ENCODE peak calls at places on chromosomes 6 and 20, in four cellular contexts. R is AG08396, Q is GM12865, G is heart left ventricle. D is an unnamed sample.

GRCh38 chr20:62819494-62820174 is 2.8 kb downstream of the COL9A3 start:
- DNase-seq in Q (no peak), R (peak; percentile 67), G (no peak), D (no peak)

GRCh38 chr20:50354690-50355592 is 155.2 kb upstream of the PTPN1 start:
- DNase-seq in Q (no peak), G (peak; percentile 16), R (no peak), D (no peak)

GRCh38 chr6:74343804-74344203 is 647.8 kb downstream of the CD109 start:
- DNase-seq in G (no peak), R (no peak), Q (peak; percentile 1), D (no peak)

GRCh38 chr20:50186151-50186885 is 4.3 kb upstream of the CEBPB start:
- DNase-seq in R (peak; percentile 77), Q (peak; percentile 80), G (peak; percentile 91), D (peak; percentile 87)

GRCh38 chr6:77926198-77926752 is 273.4 kb downstream of the MEI4 start:
- DNase-seq in G (no peak), R (no peak), Q (peak; percentile 29), D (no peak)

GRCh38 chr6:163291622-163292021 is 122.9 kb upstream of the QKI start:
- DNase-seq in G (no peak), Q (no peak), R (no peak), D (no peak)

GRCh38 chr6:88105741-88106340 is 58.2 kb downstream of the SPACA1 start:
- DNase-seq in G (no peak), R (no peak), Q (no peak), D (no peak)

GRCh38 chr6:159061146-159061545 is 16.4 kb upstream of the TAGAP start:
- DNase-seq in R (no peak), Q (no peak), G (no peak), D (no peak)

GRCh38 chr6:149567846-149568585 is 1.8 kb downstream of the GINM1 start:
- DNase-seq in R (no peak), G (no peak), Q (peak; percentile 46), D (no peak)

GRCh38 chr6:62711750-62712149 is 425.7 kb upstream of the KHDRBS2 start:
- DNase-seq in G (no peak), R (no peak), Q (no peak), D (no peak)

GRCh38 chr6:29017428-29017802 is 12.3 kb upstream of the ZNF311 start:
- DNase-seq in Q (no peak), G (no peak), R (no peak), D (no peak)

GRCh38 chr6:148893481-148893880 is 146.7 kb downstream of the UST start:
- DNase-seq in Q (no peak), R (no peak), G (no peak), D (no peak)

GRCh38 chr20:11436113-11436890 is 481.4 kb upstream of the BTBD3 start:
- DNase-seq in R (no peak), G (no peak), Q (no peak), D (no peak)

GRCh38 chr6:100347901-100348550 is 116.7 kb downstream of the SIM1 start:
- DNase-seq in G (no peak), R (no peak), Q (peak; percentile 17), D (peak; percentile 54)

GRCh38 chr6:41120058-41120457 is 34.1 kb downstream of the TREML1 start:
- DNase-seq in R (no peak), Q (no peak), G (no peak), D (no peak)

GRCh38 chr6:74879234-74879633 is 326.6 kb downstream of the COL12A1 start:
- DNase-seq in R (peak; percentile 38), G (no peak), Q (no peak), D (no peak)

GRCh38 chr6:85323435-85324040 is 126.3 kb upstream of the NT5E start:
- DNase-seq in Q (peak; percentile 83), R (peak; percentile 49), G (peak; percentile 41), D (peak; percentile 83)

GRCh38 chr20:32539817-32540675 is 45.1 kb downstream of the NOL4L start:
- DNase-seq in Q (peak; percentile 73), R (no peak), G (no peak), D (peak; percentile 94)

GRCh38 chr6:130076512-130076911 is 58.1 kb downstream of the L3MBTL3 start:
- DNase-seq in G (no peak), Q (peak; percentile 35), R (no peak), D (no peak)

GRCh38 chr20:45368221-45368980 is 5.4 kb downstream of the SYS1 start:
- DNase-seq in Q (peak; percentile 96), G (no peak), R (no peak), D (no peak)

GRCh38 chr20:41889125-41889870 is 271.1 kb upstream of the CHD6 start:
- DNase-seq in Q (peak; percentile 15), R (no peak), G (no peak), D (peak; percentile 13)

GRCh38 chr6:135972586-135972985 is 121.1 kb downstream of the PDE7B start:
- DNase-seq in R (no peak), G (no peak), Q (no peak), D (no peak)

D was measured in DND-41.